ENCODE peak calls at places on chromosome 3, in six cellular contexts. K is uterus; R is lung microvascular endothelial cell; Y is Peyer's patch; V is B cell; Z is stimulated activated CD4-positive, alpha-beta T cell treated with anti-CD3 and anti-CD28 coated beads, TNF-alpha, amount 100 ng/mL, for 24 hours. O is an unnamed sample.

GRCh38 chr3:129749692-129750091 is 143.2 kb upstream of the PLXND1 start:
- DNase-seq in K (no peak), R (no peak), Y (no peak), V (no peak), Z (no peak), O (no peak)

GRCh38 chr3:51163051-51163450 is 222.0 kb upstream of the MANF start:
- DNase-seq in K (no peak), R (no peak), Y (no peak), V (no peak), Z (no peak), O (no peak)

GRCh38 chr3:72997421-72997961 is 880 bp downstream of the PPP4R2 start:
- DNase-seq in K (no peak), R (peak), Y (peak), V (peak), Z (peak), O (no peak)

GRCh38 chr3:31580645-31581044 is 47.9 kb downstream of the STT3B start:
- DNase-seq in K (no peak), R (no peak), Y (no peak), V (no peak), Z (no peak), O (no peak)

GRCh38 chr3:132556467-132557159 is 40.5 kb upstream of the ACKR4 start:
- DNase-seq in K (peak), R (no peak), Y (no peak), V (no peak), Z (no peak), O (no peak)

GRCh38 chr3:186967686-186968085 is 37.4 kb downstream of the ST6GAL1 start:
- DNase-seq in K (no peak), R (no peak), Y (peak), V (no peak), Z (no peak), O (no peak)

GRCh38 chr3:160227389-160227788 is 2.2 kb downstream of the C3orf80 start:
- DNase-seq in K (no peak), R (no peak), Y (no peak), V (no peak), Z (no peak), O (no peak)

GRCh38 chr3:21524113-21524512 is 226.9 kb downstream of the ZNF385D start:
- DNase-seq in K (no peak), R (no peak), Y (no peak), V (no peak), Z (no peak), O (no peak)

GRCh38 chr3:115348391-115348790 is 201.3 kb upstream of the ZBTB20 start:
- DNase-seq in K (no peak), R (peak), Y (no peak), V (no peak), Z (no peak), O (no peak)

GRCh38 chr3:126208618-126209256 is 28.4 kb upstream of the ALDH1L1 start:
- DNase-seq in K (peak), R (peak), Y (peak), V (no peak), Z (no peak), O (peak)

GRCh38 chr3:123464211-123464610 is 15.3 kb upstream of the ADCY5 start:
- DNase-seq in K (no peak), R (no peak), Y (no peak), V (no peak), Z (no peak), O (no peak)

O was measured in stomach.